ENCODE peak calls at places on chromosomes 7 and 10, in four cellular contexts. J is ovary, R is transverse colon, Q is left lung. F is an unnamed sample.

GRCh38 chr10:126504051-126504760 is 115.9 kb upstream of the ADAM12 start:
- DNase-seq in J (peak; percentile 34), R (peak; percentile 12), Q (peak; percentile 72), F (no peak)

GRCh38 chr10:1115262-1115955 is 59.2 kb downstream of the WDR37 start:
- DNase-seq in J (no peak), Q (peak; percentile 40), R (peak; percentile 57), F (no peak)

GRCh38 chr7:151745090-151745638 is 131.8 kb downstream of the PRKAG2 start:
- DNase-seq in R (peak; percentile 86), J (no peak), Q (peak; percentile 92), F (peak; percentile 86)

GRCh38 chr10:92419740-92420553 is 129.0 kb downstream of the MARCHF5 start:
- DNase-seq in Q (peak; percentile 77), R (peak; percentile 37), J (peak; percentile 49), F (no peak)

GRCh38 chr10:95480102-95480900 is 80.9 kb downstream of the SORBS1 start:
- DNase-seq in J (no peak), R (no peak), Q (no peak), F (no peak)

GRCh38 chr7:142760071-142760642 is 10.6 kb upstream of the PRSS2 start:
- DNase-seq in Q (no peak), J (no peak), R (no peak), F (no peak)

GRCh38 chr7:112721395-112721794 is 68.8 kb downstream of the TMEM168 start:
- DNase-seq in R (no peak), J (no peak), Q (no peak), F (no peak)

GRCh38 chr7:105206985-105207384 is 181.7 kb downstream of the SRPK2 start:
- DNase-seq in J (no peak), Q (no peak), R (no peak), F (no peak)

GRCh38 chr10:86359111-86359510 is 7.5 kb downstream of the GRID1 start:
- DNase-seq in Q (peak; percentile 28), R (no peak), J (no peak), F (peak; percentile 22)

GRCh38 chr7:2807846-2808772 is 36.0 kb downstream of the GNA12 start:
- DNase-seq in Q (no peak), R (no peak), J (no peak), F (no peak)

GRCh38 chr7:54799792-54800191 is 40.8 kb upstream of the SEC61G start:
- DNase-seq in R (no peak), Q (no peak), J (no peak), F (no peak)

GRCh38 chr10:78623577-78624215 is 445.1 kb upstream of the ZMIZ1 start:
- DNase-seq in Q (no peak), R (peak; percentile 21), J (no peak), F (no peak)

GRCh38 chr10:110360857-110361474 is 56.2 kb upstream of the SMNDC1 start:
- DNase-seq in J (no peak), R (no peak), Q (no peak), F (no peak)

GRCh38 chr10:47262606-47263295 is 37.2 kb upstream of the GDF10 start:
- DNase-seq in R (no peak), Q (no peak), J (no peak), F (no peak)

GRCh38 chr7:47482013-47482761 is 99.7 kb downstream of the TNS3 start:
- DNase-seq in J (no peak), Q (no peak), R (no peak), F (no peak)

GRCh38 chr10:102675887-102676616 is 31.8 kb downstream of the TRIM8 start:
- DNase-seq in Q (peak; percentile 62), R (no peak), J (no peak), F (no peak)

GRCh38 chr10:5094265-5095205 is at the start of gene AKR1C3:
- DNase-seq in Q (no peak), R (no peak), J (no peak), F (no peak)

GRCh38 chr10:124998624-124999291 is 56.8 kb downstream of the ZRANB1 start:
- DNase-seq in Q (peak; percentile 59), J (peak; percentile 14), R (peak; percentile 6), F (no peak)

GRCh38 chr10:46547881-46548780 is 8.3 kb downstream of the GPRIN2 start:
- DNase-seq in R (peak; percentile 6), J (no peak), Q (peak; percentile 81), F (peak; percentile 73)

GRCh38 chr10:110525349-110526260 is 27.9 kb downstream of the DUSP5 start:
- DNase-seq in R (no peak), Q (no peak), J (no peak), F (no peak)

GRCh38 chr10:61271127-61271780 is 181.9 kb downstream of the TMEM26 start:
- DNase-seq in J (no peak), R (no peak), Q (no peak), F (no peak)

DNA sequence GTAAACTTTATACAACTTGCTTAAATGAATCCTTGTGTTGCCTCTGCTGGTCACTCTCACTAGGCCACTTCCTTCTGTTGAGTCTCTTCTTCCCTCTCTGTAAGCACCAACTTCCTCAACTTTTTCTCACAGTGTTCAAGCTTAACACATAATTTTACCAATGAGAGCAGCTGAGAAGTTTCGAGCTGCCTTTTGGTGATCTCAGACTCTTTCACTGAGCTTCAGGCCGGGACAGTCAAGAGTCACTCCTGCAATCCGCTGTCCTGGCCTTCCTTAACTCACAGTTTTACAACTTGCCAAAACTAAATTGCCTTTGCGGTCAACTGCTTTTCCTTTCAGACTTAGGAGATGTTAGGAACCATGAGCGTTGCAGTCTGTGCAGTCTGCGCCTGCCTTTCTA is 47.4 kb downstream of the PRPF18 start:
- DNase-seq in Q (no peak), R (no peak), J (no peak), F (no peak)
- H3K27ac ChIP-seq in Q (no peak overlapping the region), R (peak overlapping the region; percentile 73), J (no peak overlapping the region), F (no peak overlapping the region)

DNA sequence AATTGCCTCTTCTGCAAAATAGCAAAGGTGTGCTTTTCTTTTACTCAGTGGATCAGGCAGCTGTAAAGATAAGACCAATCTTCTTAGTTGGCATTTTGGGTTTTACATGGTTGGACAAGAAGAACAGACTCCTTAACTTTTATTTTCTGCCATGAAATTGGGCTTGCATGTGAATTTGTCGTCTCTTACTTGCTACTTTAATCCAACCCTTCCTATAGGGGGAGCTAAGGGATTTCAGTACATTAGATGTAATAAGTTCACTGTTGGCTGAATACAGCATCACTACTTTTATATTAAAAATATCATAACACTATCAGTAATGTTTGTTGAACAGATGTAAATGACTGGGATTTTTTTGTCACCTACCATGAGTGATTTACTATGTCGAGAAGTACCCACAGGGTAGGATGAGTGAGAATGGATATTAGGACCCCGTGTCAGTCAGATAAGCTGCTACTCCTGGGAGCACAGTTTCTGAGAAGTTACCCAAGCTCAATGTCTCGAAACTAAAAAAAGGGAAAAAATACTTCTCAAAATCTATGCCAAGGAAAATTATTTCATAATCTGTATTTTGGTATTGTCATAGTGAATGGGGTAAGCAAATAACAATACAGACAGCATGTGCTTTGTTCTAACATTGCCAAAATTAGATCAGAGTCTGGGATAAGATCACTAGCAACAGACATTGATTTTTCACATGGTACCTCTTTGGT is 127.4 kb upstream of the AGR3 start:
- DNase-seq in J (no peak), R (no peak), Q (no peak), F (no peak)
- TF ChIP-seq CTCF in J (no peak), R (peak; percentile 24), Q (peak; percentile 37), F (peak; percentile 38)

GRCh38 chr7:138499340-138499739 is 39.3 kb downstream of the TRIM24 start:
- DNase-seq in R (no peak), J (no peak), Q (no peak), F (no peak)

GRCh38 chr7:138495485-138495884 is 35.4 kb downstream of the TRIM24 start:
- DNase-seq in R (no peak), Q (no peak), J (no peak), F (no peak)

GRCh38 chr7:138505361-138505873 is 45.4 kb downstream of the TRIM24 start:
- DNase-seq in J (no peak), R (no peak), Q (no peak), F (no peak)

GRCh38 chr7:138502023-138502767 is 42.1 kb downstream of the TRIM24 start:
- DNase-seq in Q (no peak), J (no peak), R (no peak), F (no peak)

GRCh38 chr7:138500892-138501291 is 40.8 kb downstream of the TRIM24 start:
- DNase-seq in R (no peak), J (no peak), Q (no peak), F (no peak)
- H3K27ac ChIP-seq in R (no peak overlapping the region), J (no peak overlapping the region), Q (no peak overlapping the region), F (no peak overlapping the region)

GRCh38 chr10:82377608-82378007 is 502.6 kb downstream of the NRG3 start:
- DNase-seq in R (no peak), J (no peak), Q (no peak), F (no peak)
- TF ChIP-seq CTCF in R (no peak), J (no peak), Q (peak; percentile 12), F (peak; percentile 37)

GRCh38 chr10:14010827-14011574 is 319.7 kb downstream of the FRMD4A start:
- DNase-seq in J (no peak), R (no peak), Q (no peak), F (no peak)

GRCh38 chr10:14016011-14016536 is 314.6 kb downstream of the FRMD4A start:
- DNase-seq in J (no peak), Q (no peak), R (peak; percentile 40), F (no peak)

GRCh38 chr10:14017380-14017943 is 313.3 kb downstream of the FRMD4A start:
- DNase-seq in J (no peak), Q (no peak), R (no peak), F (no peak)

GRCh38 chr10:14016942-14017341 is 313.8 kb downstream of the FRMD4A start:
- DNase-seq in Q (no peak), R (no peak), J (no peak), F (no peak)

GRCh38 chr10:14014423-14014822 is 316.3 kb downstream of the FRMD4A start:
- DNase-seq in Q (no peak), J (no peak), R (no peak), F (no peak)
- H3K27ac ChIP-seq in Q (no peak overlapping the region), J (no peak overlapping the region), R (no peak overlapping the region), F (no peak overlapping the region)

DNA sequence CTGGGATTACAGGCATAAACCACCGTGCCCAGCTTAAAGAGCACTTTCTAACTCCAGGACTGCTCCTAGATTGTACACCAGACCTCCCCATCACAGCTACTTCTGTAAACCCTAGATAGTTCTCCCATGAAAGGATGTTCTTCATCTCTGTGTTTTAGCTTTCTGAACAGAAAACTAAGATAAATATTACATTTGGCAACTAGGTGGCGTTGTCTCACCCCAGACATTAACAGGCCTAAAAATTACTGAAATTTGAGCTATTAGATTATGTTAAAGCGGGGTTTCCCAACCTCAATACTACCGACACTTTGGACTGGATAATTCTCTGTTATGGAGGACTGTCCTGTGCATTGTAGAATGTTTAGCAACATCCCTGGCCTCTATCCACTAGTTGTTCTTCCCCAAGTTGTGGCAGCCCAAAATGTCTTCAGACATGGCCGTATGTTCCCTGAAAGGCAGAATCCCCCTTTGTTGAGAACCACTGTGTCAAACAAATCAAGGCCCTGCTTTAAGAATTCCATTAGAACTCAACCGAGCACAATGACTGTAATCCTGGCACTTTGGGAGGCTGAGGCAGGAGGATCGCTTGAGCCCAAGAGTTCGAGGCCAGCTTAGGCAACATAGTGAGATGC is 19.1 kb downstream of the ATOH7 start:
- DNase-seq in J (no peak), Q (no peak), R (no peak), F (no peak)
- TF ChIP-seq CTCF in J (no peak), Q (peak; percentile 39), R (peak; percentile 64), F (peak; percentile 87)

GRCh38 chr7:30504347-30505173 is at the start of gene GGCT:
- DNase-seq in J (peak; percentile 98), R (peak; percentile 99), Q (peak; percentile 97), F (peak; percentile 98)
- H3K27ac ChIP-seq in J (peak within 1 kb of the TSS; percentile 37), R (peak within 1 kb of the TSS; percentile 89), Q (peak within 1 kb of the TSS; percentile 83), F (peak within 1 kb of the TSS; percentile 59)

F was measured in RWPE2.